ENCODE peak calls at places on chromosomes 5 and 9, in four cellular contexts. G, F, T and C are unnamed samples.
A peak's percentile ranks its signal among the peaks of the same experiment; 100 is the strongest.

GRCh38 chr9:131046581-131047202 is 37.7 kb downstream of the LAMC3 start:
- DNase-seq in G (peak; percentile 53), F (peak; percentile 93), T (peak; percentile 99), C (no peak)

GRCh38 chr9:86355814-86356213 is 1.6 kb upstream of the TUT7 start:
- DNase-seq in G (no peak), F (no peak), T (peak; percentile 16), C (no peak)

GRCh38 chr5:56791396-56791795 is 24.0 kb upstream of the MAP3K1 start:
- DNase-seq in G (no peak), F (no peak), T (no peak), C (no peak)

GRCh38 chr9:137129089-137129455 is 9.9 kb upstream of the GRIN1 start:
- DNase-seq in G (no peak), F (no peak), T (peak; percentile 41), C (no peak)

GRCh38 chr5:115419794-115420585 is 123.5 kb upstream of the CCDC112 start:
- DNase-seq in G (no peak), F (no peak), T (no peak), C (no peak)

GRCh38 chr9:34047864-34048729 is 590 bp downstream of the UBAP2 start:
- DNase-seq in G (peak; percentile 29), F (no peak), T (peak; percentile 78), C (no peak)

GRCh38 chr5:10690460-10690859 is 70.6 kb downstream of the DAP start:
- DNase-seq in G (no peak), F (no peak), T (no peak), C (no peak)

GRCh38 chr5:64074533-64074932 is 91.1 kb upstream of the RNF180 start:
- DNase-seq in G (peak; percentile 21), F (peak; percentile 49), T (peak; percentile 13), C (no peak)

GRCh38 chr5:180135967-180136641 is 64.5 kb upstream of the RNF130 start:
- DNase-seq in G (no peak), F (peak; percentile 43), T (no peak), C (no peak)

GRCh38 chr9:34578241-34579096 is 11.1 kb downstream of the CNTFR start:
- DNase-seq in G (no peak), F (peak; percentile 74), T (no peak), C (no peak)

GRCh38 chr5:65817936-65818335 is 95.9 kb downstream of the NLN start:
- DNase-seq in G (no peak), F (no peak), T (no peak), C (no peak)

GRCh38 chr9:111900081-111900805 is 3.6 kb downstream of the UGCG start:
- DNase-seq in G (no peak), F (no peak), T (no peak), C (no peak)

GRCh38 chr9:75147638-75148037 is 59.3 kb downstream of the OSTF1 start:
- DNase-seq in G (no peak), F (no peak), T (no peak), C (peak; percentile 4)

GRCh38 chr5:132473019-132473531 is 17.5 kb downstream of the IRF1 start:
- DNase-seq in G (no peak), F (no peak), T (no peak), C (no peak)

GRCh38 chr5:133947431-133947841 is 21.0 kb downstream of the C5orf15 start:
- DNase-seq in G (no peak), F (no peak), T (no peak), C (no peak)

GRCh38 chr5:93717162-93717561 is 24.2 kb downstream of the POU5F2 start:
- DNase-seq in G (peak; percentile 45), F (no peak), T (no peak), C (no peak)

GRCh38 chr9:115373000-115373709 is 255.2 kb upstream of the TNC start:
- DNase-seq in G (peak; percentile 35), F (no peak), T (no peak), C (peak; percentile 16)

GRCh38 chr5:30994926-30995325 is 198.6 kb upstream of the CDH6 start:
- DNase-seq in G (no peak), F (no peak), T (no peak), C (no peak)

GRCh38 chr9:38216572-38216971 is 147.5 kb upstream of the SHB start:
- DNase-seq in G (no peak), F (no peak), T (no peak), C (no peak)

GRCh38 chr5:128237504-128237903 is 153.9 kb downstream of the SLC12A2 start:
- DNase-seq in G (no peak), F (no peak), T (no peak), C (no peak)

GRCh38 chr9:2726620-2727335 is 9.5 kb downstream of the KCNV2 start:
- DNase-seq in G (no peak), F (no peak), T (no peak), C (no peak)

GRCh38 chr5:124236366-124237231 is 509.8 kb downstream of the ZNF608 start:
- DNase-seq in G (no peak), F (no peak), T (no peak), C (no peak)

GRCh38 chr5:39082995-39083394 is 8.8 kb upstream of the RICTOR start:
- DNase-seq in G (no peak), F (no peak), T (no peak), C (no peak)

GRCh38 chr5:66830636-66831035 is 234.4 kb downstream of the MAST4 start:
- DNase-seq in G (no peak), F (no peak), T (no peak), C (no peak)

GRCh38 chr5:143263272-143263810 is 140.1 kb downstream of the NR3C1 start:
- DNase-seq in G (no peak), F (no peak), T (no peak), C (no peak)

GRCh38 chr5:179798144-179798770 is 4.5 kb downstream of the LTC4S start:
- DNase-seq in G (no peak), F (no peak), T (no peak), C (no peak)

GRCh38 chr5:154097031-154097430 is 58.3 kb downstream of the MFAP3 start:
- DNase-seq in G (peak; percentile 3), F (no peak), T (no peak), C (no peak)

GRCh38 chr5:13516195-13516594 is 428.3 kb downstream of the DNAH5 start:
- DNase-seq in G (no peak), F (no peak), T (no peak), C (no peak)

GRCh38 chr9:21969011-21969935 is 24.9 kb downstream of the CDKN2A start:
- DNase-seq in G (no peak), F (no peak), T (no peak), C (no peak)

GRCh38 chr5:24789631-24790354 is 145.0 kb upstream of the CDH10 start:
- DNase-seq in G (no peak), F (no peak), T (no peak), C (no peak)

GRCh38 chr5:107215581-107215980 is 455.2 kb downstream of the EFNA5 start:
- DNase-seq in G (no peak), F (no peak), T (no peak), C (no peak)

GRCh38 chr5:128534729-128535128 is 3.3 kb downstream of the FBN2 start:
- DNase-seq in G (no peak), F (no peak), T (no peak), C (no peak)

GRCh38 chr9:107633375-107633774 is 143.8 kb upstream of the KLF4 start:
- DNase-seq in G (no peak), F (no peak), T (no peak), C (no peak)

GRCh38 chr5:125612356-125613149 is 810.7 kb upstream of the GRAMD2B start:
- DNase-seq in G (no peak), F (no peak), T (no peak), C (no peak)

DNA sequence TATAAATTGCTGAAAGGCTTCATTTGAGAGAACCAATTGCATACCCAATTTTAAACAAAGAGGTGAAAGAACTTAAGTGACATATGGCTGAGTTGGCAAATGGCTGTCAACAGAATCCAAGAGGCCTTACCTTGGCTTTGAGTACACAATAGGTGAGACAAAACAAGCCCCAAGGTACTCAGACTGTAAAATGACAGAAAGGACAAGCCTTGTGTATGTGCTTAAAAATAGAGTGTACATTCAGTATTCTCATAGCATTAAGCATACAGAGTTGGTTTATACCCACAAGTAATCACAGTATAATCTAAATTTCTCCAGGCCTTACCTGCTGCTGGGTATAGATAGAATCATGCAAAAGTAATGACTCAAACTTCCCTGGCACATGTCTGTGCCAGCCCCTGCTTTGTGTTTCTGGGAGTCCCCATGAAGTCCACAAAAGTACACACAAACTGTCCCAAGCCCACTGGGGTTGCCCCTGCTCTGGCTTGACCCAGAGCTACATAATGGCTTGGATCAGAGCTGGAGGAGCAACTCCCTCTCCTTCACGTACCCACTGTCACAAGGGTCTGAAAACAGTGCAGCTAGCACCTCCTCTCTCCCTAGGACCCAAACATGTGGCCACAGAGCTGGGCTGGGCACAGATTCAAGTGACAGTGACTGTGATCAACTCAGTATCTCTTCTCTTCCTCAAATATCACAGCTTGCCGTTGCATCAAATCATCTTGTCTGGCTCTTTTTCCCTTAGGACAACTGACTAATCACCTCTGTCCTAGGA is 250.8 kb downstream of the ENC1 start:
- DNase-seq in G (no peak), F (no peak), T (no peak), C (no peak)
- TF ChIP-seq KDM1A in G (no peak), F (no peak), T (no peak), C (no peak)

GRCh38 chr9:126554292-126554691 is 59.4 kb upstream of the LMX1B start:
- DNase-seq in G (no peak), F (no peak), T (no peak), C (no peak)

GRCh38 chr9:126551812-126552211 is 61.9 kb upstream of the LMX1B start:
- DNase-seq in G (no peak), F (no peak), T (no peak), C (no peak)

GRCh38 chr9:126548312-126548711 is 65.4 kb upstream of the LMX1B start:
- DNase-seq in G (peak; percentile 51), F (no peak), T (no peak), C (no peak)

GRCh38 chr9:126549246-126550006 is 64.3 kb upstream of the LMX1B start:
- DNase-seq in G (no peak), F (no peak), T (no peak), C (no peak)

DNA sequence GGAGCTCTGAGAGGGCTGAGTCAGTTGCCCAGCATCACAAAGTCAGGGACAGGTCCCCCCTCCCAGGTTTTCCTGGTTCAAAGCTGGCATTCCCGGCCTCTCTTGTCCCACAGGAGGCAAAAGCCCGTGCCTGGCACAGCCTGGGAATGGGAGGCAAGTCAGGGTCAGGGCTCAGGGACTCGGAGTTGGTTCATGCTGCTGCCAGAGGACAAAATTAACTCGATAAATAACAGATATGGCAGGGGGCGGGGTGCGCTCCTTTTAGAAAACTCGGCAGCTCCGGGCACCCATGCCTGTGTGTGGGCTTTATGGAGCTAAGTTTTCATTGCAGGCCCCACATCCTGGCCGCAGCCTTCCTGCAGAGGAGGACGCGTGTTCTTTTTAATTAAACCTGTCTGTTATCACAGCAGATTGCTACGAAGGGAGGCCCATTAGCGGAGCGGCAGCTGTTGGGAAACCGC is 62.8 kb upstream of the LMX1B start:
- DNase-seq in G (no peak), F (no peak), T (no peak), C (no peak)
- H3K79me2 ChIP-seq in G (no peaks in the 10 kb centered on the region), F (no peaks in the 10 kb centered on the region), T (no peaks in the 10 kb centered on the region), C (no peaks in the 10 kb centered on the region)

GRCh38 chr5:149153193-149153750 is 12.0 kb downstream of the ABLIM3 start:
- DNase-seq in G (no peak), F (no peak), T (no peak), C (no peak)

GRCh38 chr5:149152317-149152746 is 11.0 kb downstream of the ABLIM3 start:
- DNase-seq in G (peak; percentile 97), F (no peak), T (no peak), C (no peak)

GRCh38 chr5:149149942-149150341 is 8.6 kb downstream of the ABLIM3 start:
- DNase-seq in G (no peak), F (no peak), T (no peak), C (no peak)

GRCh38 chr5:149150457-149150856 is 9.2 kb downstream of the ABLIM3 start:
- DNase-seq in G (no peak), F (no peak), T (no peak), C (no peak)

GRCh38 chr5:149151717-149152116 is 10.4 kb downstream of the ABLIM3 start:
- DNase-seq in G (no peak), F (no peak), T (no peak), C (no peak)
- TF ChIP-seq KDM1A in G (no peak), F (no peak), T (no peak), C (no peak)

GRCh38 chr5:88878976-88879375 is 4.0 kb downstream of the MEF2C start:
- DNase-seq in G (no peak), F (no peak), T (no peak), C (no peak)
- H3K79me2 ChIP-seq in G (no peaks in the 10 kb centered on the region), F (no peaks in the 10 kb centered on the region), T (peaks cover 95% of the 10 kb centered on the region), C (peaks cover 99% of the 10 kb centered on the region)